ENCODE peak calls at places on chromosomes 1 and 21, in five cellular contexts. J is stimulated activated naive B cell treated with anti-CD40 and anti-IgM and Interleukin-4, amounts not matched to agents 10 μg/mL and 1 μg/mL and 100 μg/mL, for 72 hours; P is activated T-cell treated with anti-CD3 and anti-CD28 coated beads, Interleukin-2, amount 50 U/mL, for 72 hours; Y is fibroblast of mammary gland; U is AG09309. B is an unnamed sample.

GRCh38 chr1:74362691-74363090 is 127.5 kb downstream of the TNNI3K start:
- DNase-seq in J (no peak), P (no peak), Y (no peak), U (no peak), B (no peak)

GRCh38 chr1:240831191-240831631 is 219.3 kb upstream of the GREM2 start:
- DNase-seq in P (no peak), J (no peak), Y (peak), U (peak), B (no peak)

GRCh38 chr21:44844256-44844655 is 26.4 kb upstream of the SUMO3 start:
- DNase-seq in Y (no peak), J (no peak), P (no peak), U (no peak), B (no peak)

GRCh38 chr1:231045318-231045717 is 5.3 kb upstream of the FAM89A start:
- DNase-seq in J (no peak), U (no peak), Y (no peak), P (no peak), B (no peak)

GRCh38 chr1:65119951-65120350 is 28.1 kb upstream of the AK4 start:
- DNase-seq in J (no peak), P (no peak), U (no peak), Y (no peak), B (no peak)

GRCh38 chr1:51088474-51088873 is 13.6 kb upstream of the C1orf185 start:
- DNase-seq in P (no peak), Y (peak), U (no peak), J (no peak), B (no peak)

GRCh38 chr1:10046356-10047085 is 13.8 kb downstream of the UBE4B start:
- DNase-seq in Y (peak), P (no peak), J (no peak), U (no peak), B (no peak)

GRCh38 chr1:169618367-169618766 is 11.6 kb downstream of the SELP start:
- DNase-seq in P (no peak), J (no peak), Y (no peak), U (no peak), B (no peak)

GRCh38 chr1:67755160-67755559 is 70.2 kb downstream of the GADD45A start:
- DNase-seq in P (no peak), U (no peak), J (no peak), Y (no peak), B (no peak)

GRCh38 chr1:111406325-111406768 is 21.2 kb downstream of the OVGP1 start:
- DNase-seq in P (peak), U (no peak), J (peak), Y (peak), B (peak)

GRCh38 chr1:31736675-31737074 is 27.5 kb downstream of the ADGRB2 start:
- DNase-seq in J (no peak), P (no peak), U (no peak), Y (no peak), B (no peak)

GRCh38 chr1:17849216-17849615 is 94.1 kb downstream of the ACTL8 start:
- DNase-seq in Y (peak), P (no peak), J (no peak), U (no peak), B (no peak)

GRCh38 chr1:38191451-38191850 is 144.9 kb upstream of the POU3F1 start:
- DNase-seq in Y (no peak), J (no peak), U (no peak), P (no peak), B (no peak)

GRCh38 chr1:153678519-153679336 is at the start of gene NPR1:
- DNase-seq in U (no peak), Y (peak), J (no peak), P (peak), B (no peak)

GRCh38 chr1:115373305-115373704 is 35.3 kb upstream of the NGF start:
- DNase-seq in P (no peak), J (no peak), U (peak), Y (peak), B (no peak)

GRCh38 chr1:101025283-101025679 is 303 bp downstream of the DPH5 start:
- DNase-seq in P (peak), U (no peak), J (no peak), Y (peak), B (no peak)

GRCh38 chr1:39632491-39633417 is 6.7 kb downstream of the HEYL start:
- DNase-seq in P (no peak), Y (peak), J (no peak), U (no peak), B (no peak)

GRCh38 chr1:214552174-214552608 is 789 bp upstream of the PTPN14 start:
- DNase-seq in Y (peak), U (no peak), P (no peak), J (no peak), B (no peak)

GRCh38 chr1:12188115-12188514 is 21.3 kb downstream of the TNFRSF1B start:
- DNase-seq in Y (no peak), U (no peak), P (no peak), J (no peak), B (no peak)

GRCh38 chr1:109906160-109906838 is 4.3 kb upstream of the CSF1 start:
- DNase-seq in Y (no peak), P (peak), J (peak), U (no peak), B (no peak)

GRCh38 chr21:36867506-36867905 is 99.0 kb downstream of the HLCS start:
- DNase-seq in Y (no peak), P (no peak), J (no peak), U (no peak), B (no peak)

GRCh38 chr1:214677945-214678344 is 75.0 kb downstream of the CENPF start:
- DNase-seq in J (no peak), Y (no peak), U (no peak), P (no peak), B (no peak)

GRCh38 chr1:64623750-64624445 is 121.0 kb upstream of the RAVER2 start:
- DNase-seq in U (no peak), P (peak), J (no peak), Y (peak), B (no peak)

GRCh38 chr1:4681026-4681425 is 26.6 kb downstream of the AJAP1 start:
- DNase-seq in Y (no peak), U (no peak), P (no peak), J (no peak), B (peak)

GRCh38 chr1:86018311-86018923 is 138.2 kb downstream of the COL24A1 start:
- DNase-seq in J (no peak), Y (peak), P (peak), U (no peak), B (peak)

GRCh38 chr1:19044975-19045831 is 88.7 kb upstream of the IFFO2 start:
- DNase-seq in P (peak), J (no peak), Y (peak), U (peak), B (peak)

GRCh38 chr1:183287191-183287675 is 101.2 kb downstream of the LAMC2 start:
- DNase-seq in P (no peak), Y (no peak), J (no peak), U (no peak), B (peak)